ENCODE peak calls at places on chromosomes 16 and 17, in eight cellular contexts. K, O, Z, H, C, M, S and R are unnamed samples.

GRCh38 chr16:53089434-53090270 is 34.9 kb downstream of the CHD9 start:
- DNase-seq in O (no peak), M (no peak), Z (no peak), K (no peak), C (no peak), S (no peak), H (no peak), R (no peak)

GRCh38 chr16:25481636-25482035 is 210.1 kb upstream of the HS3ST4 start:
- DNase-seq in Z (no peak), M (no peak), O (no peak), S (no peak), K (no peak), H (no peak), C (no peak), R (no peak)

GRCh38 chr17:50564916-50565315 is 4.4 kb downstream of the CACNA1G start:
- DNase-seq in M (no peak), K (peak), O (no peak), S (peak), H (no peak), Z (no peak), C (no peak), R (no peak)

GRCh38 chr16:65315004-65315398 is 193.1 kb upstream of the CDH11 start:
- DNase-seq in O (no peak), Z (no peak), H (no peak), C (no peak), S (peak), K (peak), M (no peak), R (no peak)

GRCh38 chr16:252366-253337 is 18.0 kb downstream of the FAM234A start:
- DNase-seq in H (no peak), C (no peak), Z (no peak), K (peak), M (no peak), O (no peak), S (no peak), R (no peak)

GRCh38 chr17:2975469-2975958 is 87.9 kb downstream of the OR1D5 start:
- DNase-seq in H (no peak), C (no peak), M (peak), K (no peak), S (no peak), Z (no peak), O (peak), R (no peak)

GRCh38 chr17:7849185-7850117 is 5.4 kb upstream of the TMEM88 start:
- DNase-seq in H (no peak), S (no peak), O (no peak), M (no peak), C (peak), K (no peak), Z (no peak), R (no peak)

GRCh38 chr17:80460286-80460881 is 16.0 kb downstream of the NPTX1 start:
- DNase-seq in H (no peak), O (no peak), C (no peak), K (no peak), S (no peak), M (no peak), Z (peak), R (no peak)

GRCh38 chr16:74752756-74753155 is 21.9 kb downstream of the FA2H start:
- DNase-seq in S (no peak), O (no peak), K (peak), H (no peak), M (no peak), Z (no peak), C (no peak), R (no peak)

GRCh38 chr16:13909872-13910303 is 10.1 kb upstream of the ERCC4 start:
- DNase-seq in M (peak), H (no peak), Z (no peak), K (no peak), S (peak), O (peak), C (no peak), R (no peak)

GRCh38 chr17:74453665-74454196 is 12.7 kb upstream of the CD300A start:
- DNase-seq in S (no peak), M (no peak), K (peak), O (peak), Z (peak), H (peak), C (no peak), R (no peak)

DNA sequence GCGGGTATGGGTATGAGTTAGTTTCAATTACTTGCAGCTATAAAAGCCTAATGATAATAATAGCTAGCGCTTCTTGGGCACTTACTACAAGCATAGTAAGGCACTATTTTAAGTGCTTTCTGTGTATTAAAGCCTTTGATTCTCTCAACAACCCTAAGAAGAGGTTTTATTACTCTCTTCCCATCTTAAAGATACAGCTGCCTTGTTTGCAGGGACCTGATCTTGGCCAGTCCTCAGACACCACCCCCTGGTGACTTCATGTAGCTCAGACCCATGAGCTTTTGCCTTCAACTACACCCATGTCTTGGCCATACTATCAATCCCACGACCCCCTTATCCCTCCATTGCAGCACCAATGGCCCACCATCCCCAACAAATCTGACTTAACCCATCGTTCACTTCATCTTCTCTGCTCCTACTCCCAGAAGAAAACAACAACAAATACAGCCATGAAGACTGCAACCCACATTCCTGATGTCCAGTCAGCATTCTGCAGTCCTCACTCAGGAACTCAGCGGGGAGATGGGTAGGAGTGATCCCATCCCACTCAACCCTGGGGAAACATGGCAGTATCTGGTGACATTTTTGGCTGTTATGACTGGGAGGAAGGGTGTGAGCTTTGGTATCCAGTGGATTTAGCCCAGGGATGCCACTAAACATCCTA is 4.2 kb downstream of the GGA2 start:
- DNase-seq in C (no peak), H (peak), S (no peak), M (no peak), O (no peak), Z (no peak), K (no peak), R (no peak)
- TF ChIP-seq CTCF in C (no peak), H (peak), S (no peak), M (no peak), O (no peak), Z (no peak), K (no peak), R (no peak)

GRCh38 chr16:57411362-57411976 is 6.9 kb downstream of the CCL17 start:
- DNase-seq in Z (no peak), K (no peak), H (no peak), O (no peak), M (no peak), S (no peak), C (no peak), R (no peak)
- TF ChIP-seq CTCF in Z (no peak), K (no peak), H (no peak), O (no peak), M (no peak), S (no peak), C (no peak), R (no peak)

GRCh38 chr17:45197108-45197507 is 24.6 kb upstream of the FMNL1 start:
- DNase-seq in Z (no peak), K (no peak), O (no peak), C (no peak), M (no peak), H (no peak), S (no peak), R (no peak)

GRCh38 chr17:45201457-45201856 is 20.2 kb upstream of the FMNL1 start:
- DNase-seq in O (no peak), M (no peak), H (no peak), Z (no peak), S (no peak), C (no peak), K (no peak), R (no peak)

GRCh38 chr17:45197555-45198334 is 23.9 kb upstream of the FMNL1 start:
- DNase-seq in C (peak), Z (peak), M (peak), O (peak), K (peak), H (peak), S (peak), R (peak)

GRCh38 chr17:45195424-45195823 is 26.3 kb upstream of the FMNL1 start:
- DNase-seq in M (no peak), K (no peak), C (no peak), S (no peak), H (no peak), O (no peak), Z (no peak), R (no peak)

DNA sequence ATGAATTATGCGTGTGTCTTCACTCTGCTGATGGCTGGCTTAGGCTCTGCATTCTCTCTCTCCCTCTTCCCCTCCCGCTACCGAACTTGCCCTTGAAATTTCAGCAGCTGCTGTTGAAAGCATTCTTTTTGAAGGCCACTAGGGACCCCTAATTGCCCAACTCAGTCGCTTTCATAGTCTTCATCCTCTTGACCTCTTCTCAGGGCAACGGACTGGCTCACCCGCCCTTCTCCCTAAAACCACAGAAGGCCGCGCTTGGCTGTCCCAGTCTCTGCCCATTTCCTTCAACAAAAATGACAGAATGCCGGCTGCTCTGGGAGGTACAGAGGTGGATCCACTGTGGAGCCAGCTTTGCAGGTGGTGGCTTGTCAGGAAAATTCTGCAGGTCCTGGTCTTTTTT is 21.0 kb upstream of the FMNL1 start:
- DNase-seq in M (no peak), O (no peak), C (no peak), Z (peak), S (no peak), H (peak), K (no peak), R (peak)
- TF ChIP-seq CTCF in M (no peak), O (no peak), C (no peak), Z (no peak), S (no peak), H (peak), K (no peak), R (no peak)

DNA sequence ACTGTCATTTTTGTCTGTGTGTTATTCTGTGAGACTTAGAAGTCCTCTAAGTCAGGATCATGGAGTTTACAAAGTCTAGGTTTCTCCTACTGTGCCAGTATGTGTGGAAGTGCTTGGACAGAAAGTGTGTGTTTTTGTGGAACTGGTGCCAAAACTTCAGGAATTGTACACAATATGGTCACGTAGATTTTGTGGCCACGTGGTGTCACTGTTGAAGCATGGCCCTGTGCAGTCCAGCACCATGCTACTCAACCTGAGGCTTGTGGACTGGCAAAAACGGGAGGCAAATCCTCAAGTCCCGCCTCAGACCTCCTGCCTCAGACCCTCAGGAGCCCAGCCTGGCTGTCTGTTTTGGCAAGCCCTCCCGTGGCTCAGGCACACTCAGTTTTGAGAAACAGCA is 16.7 kb upstream of the ALKBH5 start:
- DNase-seq in H (peak), M (peak), O (peak), C (no peak), Z (no peak), S (no peak), K (no peak), R (no peak)
- TF ChIP-seq CTCF in H (peak), M (peak), O (no peak), C (no peak), Z (no peak), S (no peak), K (no peak), R (no peak)